ENCODE peak calls at places on chromosomes 5 and 9, in four cellular contexts. One of them, this sample, is unnamed.

GRCh38 chr5:178130576-178131445 is at the start of gene RMND5B:
- DNase-seq in suprapubic skin: peak; percentile 91
- DNase-seq in GM23338: peak; percentile 89
- DNase-seq in A549: peak; percentile 86
- DNase-seq in this sample: peak; percentile 76

GRCh38 chr9:111783857-111784256 is 10.9 kb downstream of the SHOC1 start:
- DNase-seq in suprapubic skin: no peak
- DNase-seq in GM23338: no peak
- DNase-seq in A549: no peak
- DNase-seq in this sample: no peak

GRCh38 chr5:75616961-75617660 is 5.9 kb downstream of the ANKDD1B start:
- DNase-seq in suprapubic skin: no peak
- DNase-seq in GM23338: no peak
- DNase-seq in A549: no peak
- DNase-seq in this sample: no peak

GRCh38 chr5:72013741-72014703 is 93.3 kb upstream of the MAP1B start:
- DNase-seq in suprapubic skin: no peak
- DNase-seq in GM23338: peak; percentile 56
- DNase-seq in A549: no peak
- DNase-seq in this sample: no peak

GRCh38 chr5:131384181-131384580 is 120.3 kb downstream of the CDC42SE2 start:
- DNase-seq in suprapubic skin: no peak
- DNase-seq in GM23338: no peak
- DNase-seq in A549: no peak
- DNase-seq in this sample: no peak

GRCh38 chr5:39224196-39224754 is 4.9 kb upstream of the FYB1 start:
- DNase-seq in suprapubic skin: no peak
- DNase-seq in GM23338: peak; percentile 15
- DNase-seq in A549: peak; percentile 58
- DNase-seq in this sample: no peak

GRCh38 chr5:75202935-75203334 is 33.7 kb downstream of the ANKRD31 start:
- DNase-seq in suprapubic skin: no peak
- DNase-seq in GM23338: peak; percentile 42
- DNase-seq in A549: no peak
- DNase-seq in this sample: no peak

GRCh38 chr9:77475641-77476473 is 172.3 kb downstream of the GNA14 start:
- DNase-seq in suprapubic skin: no peak
- DNase-seq in GM23338: peak; percentile 35
- DNase-seq in A549: no peak
- DNase-seq in this sample: peak; percentile 26

GRCh38 chr9:79660615-79661014 is 88.8 kb downstream of the TLE4 start:
- DNase-seq in suprapubic skin: no peak
- DNase-seq in GM23338: peak; percentile 17
- DNase-seq in A549: no peak
- DNase-seq in this sample: no peak

GRCh38 chr9:129850821-129851540 is 15.7 kb downstream of the USP20 start:
- DNase-seq in suprapubic skin: no peak
- DNase-seq in GM23338: no peak
- DNase-seq in A549: no peak
- DNase-seq in this sample: no peak

GRCh38 chr5:112738180-112738560 is 485 bp downstream of the APC start:
- DNase-seq in suprapubic skin: no peak
- DNase-seq in GM23338: peak; percentile 48
- DNase-seq in A549: no peak
- DNase-seq in this sample: no peak

GRCh38 chr9:113912816-113913215 is 36.7 kb downstream of the ZNF618 start:
- DNase-seq in suprapubic skin: no peak
- DNase-seq in GM23338: no peak
- DNase-seq in A549: no peak
- DNase-seq in this sample: no peak

GRCh38 chr9:4141201-4141750 is 158.6 kb downstream of the GLIS3 start:
- DNase-seq in suprapubic skin: no peak
- DNase-seq in GM23338: no peak
- DNase-seq in A549: no peak
- DNase-seq in this sample: no peak

GRCh38 chr9:127523312-127523851 is 72.1 kb downstream of the LRSAM1 start:
- DNase-seq in suprapubic skin: no peak
- DNase-seq in GM23338: peak; percentile 51
- DNase-seq in A549: peak; percentile 75
- DNase-seq in this sample: no peak

GRCh38 chr5:125205604-125206221 is 459.3 kb upstream of the ZNF608 start:
- DNase-seq in suprapubic skin: no peak
- DNase-seq in GM23338: no peak
- DNase-seq in A549: no peak
- DNase-seq in this sample: no peak

GRCh38 chr5:16418471-16418922 is 47.1 kb downstream of the ZNF622 start:
- DNase-seq in suprapubic skin: no peak
- DNase-seq in GM23338: no peak
- DNase-seq in A549: no peak
- DNase-seq in this sample: no peak

GRCh38 chr9:123414921-123415592 is 59.1 kb downstream of the CRB2 start:
- DNase-seq in suprapubic skin: no peak
- DNase-seq in GM23338: no peak
- DNase-seq in A549: no peak
- DNase-seq in this sample: no peak

GRCh38 chr5:81398741-81399140 is 4.8 kb upstream of the ACOT12 start:
- DNase-seq in suprapubic skin: no peak
- DNase-seq in GM23338: no peak
- DNase-seq in A549: no peak
- DNase-seq in this sample: no peak

GRCh38 chr5:132824426-132824825 is 6.0 kb downstream of the SHROOM1 start:
- DNase-seq in suprapubic skin: peak; percentile 50
- DNase-seq in GM23338: no peak
- DNase-seq in A549: no peak
- DNase-seq in this sample: no peak
- H3K27ac ChIP-seq in suprapubic skin: no peak overlapping the region
- H3K27ac ChIP-seq in GM23338: no peak overlapping the region
- H3K27ac ChIP-seq in A549: no peak overlapping the region
- H3K27ac ChIP-seq in this sample: no peak overlapping the region

GRCh38 chr9:124696101-124696500 is 75.0 kb downstream of the NR6A1 start:
- DNase-seq in suprapubic skin: no peak
- DNase-seq in GM23338: peak; percentile 22
- DNase-seq in A549: no peak
- DNase-seq in this sample: no peak
- H3K27ac ChIP-seq in suprapubic skin: no peak overlapping the region
- H3K27ac ChIP-seq in GM23338: peak overlapping the region; percentile 7
- H3K27ac ChIP-seq in A549: peak overlapping the region; percentile 78
- H3K27ac ChIP-seq in this sample: no peak overlapping the region

GRCh38 chr5:149127394-149127955 is 13.8 kb upstream of the ABLIM3 start:
- DNase-seq in suprapubic skin: no peak
- DNase-seq in GM23338: no peak
- DNase-seq in A549: no peak
- DNase-seq in this sample: no peak
- H3K27ac ChIP-seq in suprapubic skin: no peak overlapping the region
- H3K27ac ChIP-seq in GM23338: no peak overlapping the region
- H3K27ac ChIP-seq in A549: no peak overlapping the region
- H3K27ac ChIP-seq in this sample: no peak overlapping the region

GRCh38 chr5:37871023-37871815 is 31.4 kb upstream of the GDNF start:
- DNase-seq in suprapubic skin: no peak
- DNase-seq in GM23338: no peak
- DNase-seq in A549: no peak
- DNase-seq in this sample: no peak

GRCh38 chr5:37873988-37874387 is 34.1 kb upstream of the GDNF start:
- DNase-seq in suprapubic skin: no peak
- DNase-seq in GM23338: no peak
- DNase-seq in A549: no peak
- DNase-seq in this sample: no peak

GRCh38 chr5:37876245-37876644 is 36.4 kb upstream of the GDNF start:
- DNase-seq in suprapubic skin: no peak
- DNase-seq in GM23338: no peak
- DNase-seq in A549: no peak
- DNase-seq in this sample: no peak

GRCh38 chr5:37876926-37877325 is 37.1 kb upstream of the GDNF start:
- DNase-seq in suprapubic skin: no peak
- DNase-seq in GM23338: no peak
- DNase-seq in A549: no peak
- DNase-seq in this sample: no peak

DNA sequence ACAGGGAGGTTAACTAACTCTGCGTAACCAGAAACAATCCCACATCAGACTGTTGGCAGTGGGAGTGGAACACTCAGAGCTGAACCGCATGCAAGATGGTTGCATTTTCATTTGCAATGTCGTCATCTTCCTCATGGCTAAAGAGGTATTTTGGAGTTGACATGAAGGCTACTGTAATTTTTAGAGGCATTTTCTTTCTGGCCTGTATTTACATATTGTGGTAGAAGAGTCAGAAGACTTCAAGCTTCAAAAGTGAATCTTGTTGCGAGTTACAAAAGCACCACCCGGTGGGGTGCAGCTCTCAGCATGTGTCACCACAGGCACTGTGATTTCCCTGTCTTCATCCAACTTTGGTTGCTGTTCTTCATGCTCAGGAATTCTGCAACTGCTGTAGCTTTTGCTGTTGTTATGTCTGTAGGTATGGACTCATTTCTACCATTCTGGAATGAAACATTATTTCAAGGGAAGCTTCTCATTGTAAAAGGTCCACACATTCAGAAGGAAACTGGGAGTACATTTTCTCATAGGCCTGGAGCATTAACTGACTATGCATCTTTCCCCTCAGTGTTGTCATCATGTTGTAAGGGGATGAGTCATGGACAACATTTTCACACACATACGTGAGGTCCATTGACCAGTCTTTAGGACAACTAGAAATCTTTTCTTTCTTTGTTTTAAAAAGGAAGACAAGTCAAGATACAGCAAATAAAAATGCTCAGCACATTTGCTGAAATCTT is 35.4 kb upstream of the GDNF start:
- DNase-seq in suprapubic skin: no peak
- DNase-seq in GM23338: no peak
- DNase-seq in A549: no peak
- DNase-seq in this sample: no peak
- H3K27ac ChIP-seq in suprapubic skin: no peak overlapping the region
- H3K27ac ChIP-seq in GM23338: no peak overlapping the region
- H3K27ac ChIP-seq in A549: no peak overlapping the region
- H3K27ac ChIP-seq in this sample: no peak overlapping the region

DNA sequence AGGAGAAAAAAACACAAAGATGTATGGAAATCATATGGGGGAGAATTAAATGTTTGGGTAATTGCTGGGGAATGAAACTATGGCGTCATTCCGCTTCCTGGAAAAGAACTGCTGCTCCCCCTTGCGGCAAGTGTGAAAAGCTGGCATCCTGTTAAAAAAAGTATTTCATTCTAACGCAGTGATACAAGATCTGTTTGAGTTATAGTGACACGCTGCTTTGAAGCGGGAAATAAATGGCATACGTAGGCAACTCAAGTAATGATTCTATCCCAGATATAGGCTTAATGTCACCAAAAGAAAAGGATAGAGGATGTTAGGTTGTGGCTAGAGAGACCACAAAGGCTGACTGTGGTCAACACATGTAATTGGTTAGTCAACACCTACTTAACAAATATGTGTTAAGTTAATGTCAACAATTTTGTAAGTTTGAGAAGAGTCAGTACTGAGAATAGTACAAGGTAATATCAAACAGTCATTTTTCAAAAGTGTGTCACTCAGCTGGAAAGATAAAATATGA is 70.2 kb upstream of the ALDH1A1 start:
- DNase-seq in suprapubic skin: no peak
- DNase-seq in GM23338: peak; percentile 84
- DNase-seq in A549: peak; percentile 96
- DNase-seq in this sample: no peak
- H3K27ac ChIP-seq in suprapubic skin: no peak overlapping the region
- H3K27ac ChIP-seq in GM23338: no peak overlapping the region
- H3K27ac ChIP-seq in A549: peak overlapping the region; percentile 89
- H3K27ac ChIP-seq in this sample: no peak overlapping the region

GRCh38 chr9:21031818-21032203 is 371 bp upstream of the HACD4 start:
- DNase-seq in suprapubic skin: no peak
- DNase-seq in GM23338: no peak
- DNase-seq in A549: no peak
- DNase-seq in this sample: no peak
- H3K27ac ChIP-seq in suprapubic skin: peak overlapping the region; percentile 56
- H3K27ac ChIP-seq in GM23338: no peak overlapping the region
- H3K27ac ChIP-seq in A549: peak overlapping the region; percentile 86
- H3K27ac ChIP-seq in this sample: peak overlapping the region; percentile 66